ENCODE peak calls at places on chromosomes 7 and 10, in seven cellular contexts. E is HCT116, I is K562, D is GM12878, U is SK-N-SH, O is HepG2, V is H1. C is an unnamed sample.

GRCh38 chr7:74575083-74575803 is 82.3 kb upstream of the GTF2I start:
- DNase-seq in U (no peak), O (no peak), E (no peak), I (peak), V (no peak), D (no peak), C (no peak)

GRCh38 chr7:151229249-151229648 is 2.2 kb upstream of the ABCF2 start:
- DNase-seq in U (no peak), V (no peak), O (no peak), E (no peak), I (no peak), D (no peak), C (no peak)

GRCh38 chr7:46301677-46302076 is 380.6 kb upstream of the IGFBP3 start:
- DNase-seq in I (no peak), U (no peak), D (no peak), O (no peak), V (no peak), E (no peak), C (no peak)

GRCh38 chr7:2796358-2797352 is 47.5 kb downstream of the GNA12 start:
- DNase-seq in V (no peak), U (no peak), E (no peak), D (no peak), O (no peak), I (no peak), C (no peak)

GRCh38 chr10:89275383-89275782 is 23.8 kb upstream of the LIPA start:
- DNase-seq in O (no peak), E (no peak), I (no peak), U (no peak), V (no peak), D (no peak), C (no peak)

GRCh38 chr10:20185116-20185515 is 368.9 kb downstream of the PLXDC2 start:
- DNase-seq in D (no peak), I (no peak), E (no peak), O (no peak), V (no peak), U (no peak), C (no peak)

GRCh38 chr10:27568196-27569175 is 64.4 kb downstream of the RAB18 start:
- DNase-seq in O (no peak), V (no peak), I (no peak), E (no peak), D (no peak), U (no peak), C (no peak)

GRCh38 chr7:44103941-44104879 is at the start of gene AEBP1:
- DNase-seq in O (no peak), E (no peak), V (peak), U (peak), I (no peak), D (no peak), C (no peak)

GRCh38 chr7:39741942-39742623 is 118.7 kb downstream of the RALA start:
- DNase-seq in V (peak), O (no peak), E (no peak), I (peak), U (peak), D (no peak), C (no peak)

GRCh38 chr10:15780353-15781135 is 60.8 kb upstream of the ITGA8 start:
- DNase-seq in U (no peak), V (no peak), O (no peak), E (no peak), I (no peak), D (no peak), C (no peak)

GRCh38 chr7:48173983-48174382 is 2.7 kb downstream of the ABCA13 start:
- DNase-seq in D (no peak), V (no peak), U (no peak), I (no peak), E (no peak), O (no peak), C (no peak)

GRCh38 chr7:98864726-98865420 is 4.9 kb downstream of the TMEM130 start:
- DNase-seq in D (no peak), E (no peak), O (no peak), I (no peak), V (no peak), U (no peak), C (no peak)

GRCh38 chr7:84092207-84092606 is 102.4 kb downstream of the SEMA3A start:
- DNase-seq in E (no peak), V (no peak), D (no peak), I (no peak), U (no peak), O (no peak), C (no peak)

GRCh38 chr7:142689439-142690168 is 59.7 kb upstream of the PRSS1 start:
- DNase-seq in U (no peak), E (no peak), I (peak), D (no peak), V (no peak), O (no peak), C (no peak)

GRCh38 chr10:20956843-20957242 is 59.7 kb upstream of the NEBL start:
- DNase-seq in O (no peak), V (no peak), U (peak), D (no peak), I (no peak), E (no peak), C (no peak)

GRCh38 chr7:76225379-76225778 is 23.7 kb downstream of the SRRM3 start:
- DNase-seq in U (no peak), O (no peak), D (no peak), V (peak), E (no peak), I (peak), C (no peak)

GRCh38 chr7:5774136-5774535 is 7.3 kb downstream of the RNF216 start:
- DNase-seq in V (no peak), U (no peak), I (no peak), O (no peak), E (no peak), D (no peak), C (no peak)

GRCh38 chr7:22647451-22648257 is 79.3 kb upstream of the IL6 start:
- DNase-seq in U (no peak), O (no peak), E (no peak), V (no peak), D (no peak), I (peak), C (no peak)

GRCh38 chr10:91758303-91759146 is 39.7 kb upstream of the TNKS2 start:
- DNase-seq in O (peak), V (no peak), D (peak), I (peak), E (peak), U (peak), C (peak)

GRCh38 chr10:24762161-24762924 is 38.7 kb upstream of the ARHGAP21 start:
- DNase-seq in O (no peak), D (no peak), E (no peak), U (no peak), I (no peak), V (no peak), C (no peak)

GRCh38 chr10:79104264-79104954 is 35.6 kb downstream of the ZMIZ1 start:
- DNase-seq in E (no peak), O (no peak), U (no peak), I (no peak), V (no peak), D (no peak), C (no peak)

GRCh38 chr10:70890917-70891431 is 2.6 kb upstream of the PCBD1 start:
- DNase-seq in E (no peak), D (no peak), O (peak), V (no peak), I (peak), U (peak), C (no peak)

GRCh38 chr10:97849101-97849490 is 547 bp upstream of the GOLGA7B start:
- DNase-seq in E (no peak), O (no peak), D (no peak), I (no peak), U (peak), V (no peak), C (no peak)

GRCh38 chr10:10438335-10439123 is 579.1 kb upstream of the CELF2 start:
- DNase-seq in I (no peak), O (no peak), V (no peak), U (no peak), D (no peak), E (no peak), C (no peak)

GRCh38 chr10:100814751-100815474 is 69.5 kb downstream of the PAX2 start:
- DNase-seq in V (no peak), O (no peak), D (no peak), U (no peak), E (no peak), I (no peak), C (no peak)

GRCh38 chr10:77441541-77442175 is 195.9 kb downstream of the KCNMA1 start:
- DNase-seq in U (no peak), I (no peak), D (no peak), E (no peak), O (no peak), V (no peak), C (no peak)

GRCh38 chr7:132142006-132142405 is 434.3 kb downstream of the PLXNA4 start:
- DNase-seq in D (no peak), O (no peak), E (no peak), I (no peak), V (no peak), U (no peak), C (no peak)

DNA sequence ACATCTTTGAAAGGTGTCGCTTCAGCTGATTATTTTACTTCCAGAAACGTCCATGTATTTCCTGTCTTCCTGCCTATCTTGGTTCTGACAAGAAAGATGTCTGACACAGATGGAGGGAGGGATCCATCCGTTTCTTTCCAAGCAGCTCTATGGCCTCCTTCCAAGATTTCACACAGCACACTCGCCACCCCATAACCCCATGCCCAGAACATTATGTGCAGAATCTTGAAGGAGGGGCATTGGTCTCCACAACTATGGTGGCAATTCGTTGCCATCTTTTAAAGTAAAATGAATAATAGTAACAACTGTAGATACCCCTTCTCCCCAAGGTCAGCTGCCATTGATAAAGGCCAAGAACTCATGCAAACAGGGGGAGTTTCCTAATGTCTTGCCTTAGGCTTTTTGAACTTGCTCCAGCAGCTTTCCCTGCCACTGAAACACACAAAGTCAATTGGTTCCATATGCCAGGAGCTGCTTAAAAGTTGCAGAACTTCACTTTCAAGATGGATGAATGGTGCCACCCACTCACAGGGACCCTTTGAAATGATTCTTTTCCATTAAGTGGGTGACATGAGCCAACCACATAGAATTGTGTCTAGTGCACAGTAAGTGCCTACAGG is 60.0 kb downstream of the VSTM4 start:
- DNase-seq in O (no peak), I (no peak), E (no peak), V (no peak), U (peak), D (no peak), C (no peak)
- TF ChIP-seq SIN3A in O (no peak), I (no peak), E (no peak), V (no peak), U (no peak), D (no peak), C (no peak)

GRCh38 chr10:34262965-34263364 is 552.1 kb downstream of the PARD3 start:
- DNase-seq in I (no peak), V (no peak), U (no peak), D (no peak), E (no peak), O (peak), C (no peak)
- TF ChIP-seq SIN3A in I (no peak), V (no peak), U (no peak), D (no peak), E (no peak), O (no peak), C (no peak)

GRCh38 chr10:132942740-132943554 is 577 bp upstream of the CFAP46 start:
- DNase-seq in E (no peak), O (no peak), U (peak), V (no peak), D (no peak), I (no peak), C (no peak)
- TF ChIP-seq SIN3A in E (no peak), O (no peak), U (no peak), V (no peak), D (no peak), I (no peak), C (no peak)

GRCh38 chr7:30870821-30871518 is 40.7 kb upstream of the AQP1 start:
- DNase-seq in U (no peak), E (no peak), I (no peak), D (no peak), V (no peak), O (no peak), C (no peak)
- TF ChIP-seq SIN3A in U (no peak), E (no peak), I (no peak), D (no peak), V (no peak), O (no peak), C (no peak)

GRCh38 chr7:79862447-79862846 is 272.2 kb upstream of the GNAI1 start:
- DNase-seq in O (no peak), E (no peak), I (no peak), D (no peak), V (no peak), U (no peak), C (no peak)

GRCh38 chr7:79872171-79872570 is 262.5 kb upstream of the GNAI1 start:
- DNase-seq in U (no peak), E (no peak), O (no peak), D (no peak), I (no peak), V (no peak), C (no peak)

DNA sequence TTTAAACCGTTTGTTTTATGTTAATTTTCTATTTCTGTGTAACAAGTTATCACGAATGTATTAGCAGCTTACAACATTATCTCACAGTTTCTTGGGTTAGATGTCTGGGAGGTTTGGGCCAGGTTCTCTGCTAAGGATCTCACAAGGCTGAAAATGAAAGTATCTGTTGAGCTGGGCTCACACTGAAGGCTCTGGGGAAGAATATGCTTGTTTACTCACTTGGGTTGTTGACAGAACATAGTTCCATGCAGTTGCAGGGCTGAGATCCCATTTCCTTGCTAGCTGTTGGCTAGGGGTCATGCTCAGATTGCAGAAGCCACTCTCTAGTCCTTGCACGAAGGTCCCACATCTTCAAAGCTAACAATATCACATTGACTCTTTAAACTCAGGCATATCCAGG is 266.6 kb upstream of the GNAI1 start:
- DNase-seq in V (no peak), I (no peak), E (no peak), U (no peak), O (no peak), D (no peak), C (no peak)
- TF ChIP-seq SIN3A in V (no peak), I (no peak), E (no peak), U (no peak), O (no peak), D (no peak), C (no peak)

GRCh38 chr10:14555806-14556205 is 218.9 kb downstream of the FAM107B start:
- DNase-seq in U (no peak), O (no peak), E (no peak), D (no peak), I (no peak), V (no peak), C (no peak)

GRCh38 chr10:14554091-14554842 is 220.4 kb downstream of the FAM107B start:
- DNase-seq in O (no peak), U (no peak), I (no peak), D (no peak), E (peak), V (no peak), C (no peak)

GRCh38 chr10:14556285-14556956 is 218.3 kb downstream of the FAM107B start:
- DNase-seq in O (peak), E (no peak), V (no peak), U (no peak), D (peak), I (peak), C (no peak)

GRCh38 chr10:14553434-14553833 is 221.3 kb downstream of the FAM107B start:
- DNase-seq in I (no peak), E (no peak), D (no peak), O (peak), V (no peak), U (no peak), C (no peak)

GRCh38 chr10:14554843-14555205 is 219.9 kb downstream of the FAM107B start:
- DNase-seq in U (no peak), I (no peak), O (no peak), D (no peak), E (no peak), V (no peak), C (no peak)
- TF ChIP-seq SIN3A in U (no peak), I (no peak), O (no peak), D (no peak), E (no peak), V (no peak), C (no peak)

C was measured in Panc1.